ENCODE peak calls at places on chromosomes 4 and X, in four cellular contexts. One of them, this sample, is unnamed.

GRCh38 chrX:141897690-141898089 is 6.0 kb upstream of the MAGEC1 start:
- DNase-seq in anterior cingulate cortex: no peak
- DNase-seq in activated B cell treated with CpG ODN at 0.5 μM for 24 hours: no peak
- DNase-seq in Right ventricle myocardium superior: no peak
- DNase-seq in this sample: no peak

GRCh38 chrX:39750798-39751197 is 347.0 kb downstream of the BCOR start:
- DNase-seq in anterior cingulate cortex: no peak
- DNase-seq in activated B cell treated with CpG ODN at 0.5 μM for 24 hours: no peak
- DNase-seq in Right ventricle myocardium superior: no peak
- DNase-seq in this sample: no peak

GRCh38 chr4:48031802-48032525 is 15.4 kb downstream of the NIPAL1 start:
- DNase-seq in activated B cell treated with CpG ODN at 0.5 μM for 24 hours: no peak
- DNase-seq in anterior cingulate cortex: no peak
- DNase-seq in Right ventricle myocardium superior: no peak
- DNase-seq in this sample: no peak

GRCh38 chrX:2828404-2829065 is at the start of gene GYG2:
- DNase-seq in Right ventricle myocardium superior: no peak
- DNase-seq in activated B cell treated with CpG ODN at 0.5 μM for 24 hours: no peak
- DNase-seq in anterior cingulate cortex: no peak
- DNase-seq in this sample: no peak

GRCh38 chr4:40193018-40193571 is 3.7 kb upstream of the RHOH start:
- DNase-seq in activated B cell treated with CpG ODN at 0.5 μM for 24 hours: no peak
- DNase-seq in Right ventricle myocardium superior: no peak
- DNase-seq in anterior cingulate cortex: no peak
- DNase-seq in this sample: no peak

GRCh38 chrX:85004255-85004654 is 578 bp downstream of the APOOL start:
- DNase-seq in anterior cingulate cortex: no peak
- DNase-seq in Right ventricle myocardium superior: no peak
- DNase-seq in activated B cell treated with CpG ODN at 0.5 μM for 24 hours: no peak
- DNase-seq in this sample: no peak

GRCh38 chrX:16930392-16930791 is 16.1 kb upstream of the REPS2 start:
- DNase-seq in anterior cingulate cortex: no peak
- DNase-seq in activated B cell treated with CpG ODN at 0.5 μM for 24 hours: no peak
- DNase-seq in Right ventricle myocardium superior: no peak
- DNase-seq in this sample: no peak

GRCh38 chrX:152444338-152444737 is 6.8 kb downstream of the GABRA3 start:
- DNase-seq in anterior cingulate cortex: no peak
- DNase-seq in Right ventricle myocardium superior: no peak
- DNase-seq in activated B cell treated with CpG ODN at 0.5 μM for 24 hours: no peak
- DNase-seq in this sample: no peak

GRCh38 chrX:110750526-110751189 is 45.0 kb downstream of the CHRDL1 start:
- DNase-seq in anterior cingulate cortex: no peak
- DNase-seq in Right ventricle myocardium superior: no peak
- DNase-seq in activated B cell treated with CpG ODN at 0.5 μM for 24 hours: no peak
- DNase-seq in this sample: no peak

GRCh38 chrX:23902419-23902818 is 5.3 kb downstream of the APOO start:
- DNase-seq in activated B cell treated with CpG ODN at 0.5 μM for 24 hours: no peak
- DNase-seq in Right ventricle myocardium superior: no peak
- DNase-seq in anterior cingulate cortex: no peak
- DNase-seq in this sample: peak

GRCh38 chr4:149980125-149980682 is 98.0 kb upstream of the DCLK2 start:
- DNase-seq in Right ventricle myocardium superior: no peak
- DNase-seq in activated B cell treated with CpG ODN at 0.5 μM for 24 hours: no peak
- DNase-seq in anterior cingulate cortex: no peak
- DNase-seq in this sample: no peak

GRCh38 chr4:109207060-109207459 is 95.4 kb downstream of the COL25A1 start:
- DNase-seq in activated B cell treated with CpG ODN at 0.5 μM for 24 hours: no peak
- DNase-seq in Right ventricle myocardium superior: no peak
- DNase-seq in anterior cingulate cortex: no peak
- DNase-seq in this sample: no peak

GRCh38 chr4:108694423-108694822 is 44.0 kb downstream of the OSTC start:
- DNase-seq in anterior cingulate cortex: no peak
- DNase-seq in Right ventricle myocardium superior: no peak
- DNase-seq in activated B cell treated with CpG ODN at 0.5 μM for 24 hours: no peak
- DNase-seq in this sample: no peak

GRCh38 chr4:143296397-143297067 is 40.1 kb upstream of the GAB1 start:
- DNase-seq in anterior cingulate cortex: no peak
- DNase-seq in Right ventricle myocardium superior: no peak
- DNase-seq in activated B cell treated with CpG ODN at 0.5 μM for 24 hours: no peak
- DNase-seq in this sample: no peak

GRCh38 chrX:63434665-63435064 is 83.5 kb upstream of the SPIN4 start:
- DNase-seq in activated B cell treated with CpG ODN at 0.5 μM for 24 hours: no peak
- DNase-seq in anterior cingulate cortex: no peak
- DNase-seq in Right ventricle myocardium superior: no peak
- DNase-seq in this sample: no peak

GRCh38 chr4:14446311-14446710 is 556.0 kb upstream of the CPEB2 start:
- DNase-seq in Right ventricle myocardium superior: no peak
- DNase-seq in anterior cingulate cortex: no peak
- DNase-seq in activated B cell treated with CpG ODN at 0.5 μM for 24 hours: no peak
- DNase-seq in this sample: no peak

GRCh38 chr4:122909683-122910082 is 12.7 kb downstream of the NUDT6 start:
- DNase-seq in activated B cell treated with CpG ODN at 0.5 μM for 24 hours: no peak
- DNase-seq in anterior cingulate cortex: no peak
- DNase-seq in Right ventricle myocardium superior: no peak
- DNase-seq in this sample: no peak

GRCh38 chr4:185396724-185397402 is at the start of gene ANKRD37:
- DNase-seq in Right ventricle myocardium superior: peak
- DNase-seq in activated B cell treated with CpG ODN at 0.5 μM for 24 hours: peak
- DNase-seq in anterior cingulate cortex: peak
- DNase-seq in this sample: no peak

GRCh38 chrX:17521871-17522693 is 147.1 kb downstream of the NHS start:
- DNase-seq in anterior cingulate cortex: no peak
- DNase-seq in Right ventricle myocardium superior: no peak
- DNase-seq in activated B cell treated with CpG ODN at 0.5 μM for 24 hours: no peak
- DNase-seq in this sample: no peak

GRCh38 chr4:136219592-136220125 is 1312.6 kb downstream of the PCDH18 start:
- DNase-seq in Right ventricle myocardium superior: no peak
- DNase-seq in activated B cell treated with CpG ODN at 0.5 μM for 24 hours: no peak
- DNase-seq in anterior cingulate cortex: no peak
- DNase-seq in this sample: no peak

GRCh38 chrX:140918398-140919043 is 83.9 kb upstream of the SPANXB1 start:
- DNase-seq in anterior cingulate cortex: peak
- DNase-seq in activated B cell treated with CpG ODN at 0.5 μM for 24 hours: no peak
- DNase-seq in Right ventricle myocardium superior: no peak
- DNase-seq in this sample: peak

GRCh38 chrX:45505214-45505613 is 304.5 kb upstream of the DIPK2B start:
- DNase-seq in activated B cell treated with CpG ODN at 0.5 μM for 24 hours: no peak
- DNase-seq in Right ventricle myocardium superior: no peak
- DNase-seq in anterior cingulate cortex: no peak
- DNase-seq in this sample: no peak

GRCh38 chrX:96770315-96770714 is 85.7 kb downstream of the DIAPH2 start:
- DNase-seq in Right ventricle myocardium superior: no peak
- DNase-seq in activated B cell treated with CpG ODN at 0.5 μM for 24 hours: no peak
- DNase-seq in anterior cingulate cortex: no peak
- DNase-seq in this sample: no peak

GRCh38 chr4:23028875-23029274 is 336.1 kb downstream of the GBA3 start:
- DNase-seq in activated B cell treated with CpG ODN at 0.5 μM for 24 hours: no peak
- DNase-seq in anterior cingulate cortex: no peak
- DNase-seq in Right ventricle myocardium superior: no peak
- DNase-seq in this sample: no peak

GRCh38 chr4:27429260-27429970 is 568.8 kb downstream of the STIM2 start:
- DNase-seq in activated B cell treated with CpG ODN at 0.5 μM for 24 hours: no peak
- DNase-seq in Right ventricle myocardium superior: no peak
- DNase-seq in anterior cingulate cortex: no peak
- DNase-seq in this sample: no peak

GRCh38 chrX:10467793-10468192 is 152.6 kb downstream of the MID1 start:
- DNase-seq in activated B cell treated with CpG ODN at 0.5 μM for 24 hours: no peak
- DNase-seq in anterior cingulate cortex: no peak
- DNase-seq in Right ventricle myocardium superior: no peak
- DNase-seq in this sample: no peak